ENCODE peak calls at places on chromosomes 2 and 18, in six cellular contexts. One of them, this sample, is unnamed.

GRCh38 chr2:178550352-178550751 is 70.1 kb downstream of the PLEKHA3 start:
- DNase-seq in upper lobe of right lung: no peak
- DNase-seq in OCI-LY7: no peak
- DNase-seq in lower lobe of right lung: no peak
- DNase-seq in coronary artery: no peak
- DNase-seq in cardiac muscle cell: no peak
- DNase-seq in this sample: no peak

GRCh38 chr18:58367425-58368140 is 261.3 kb downstream of the ALPK2 start:
- DNase-seq in upper lobe of right lung: no peak
- DNase-seq in OCI-LY7: no peak
- DNase-seq in lower lobe of right lung: no peak
- DNase-seq in cardiac muscle cell: no peak
- DNase-seq in coronary artery: no peak
- DNase-seq in this sample: no peak

GRCh38 chr2:216666461-216667233 is 28.7 kb downstream of the IGFBP5 start:
- DNase-seq in cardiac muscle cell: peak; percentile 74
- DNase-seq in OCI-LY7: peak; percentile 74
- DNase-seq in lower lobe of right lung: peak; percentile 67
- DNase-seq in upper lobe of right lung: peak; percentile 75
- DNase-seq in coronary artery: no peak
- DNase-seq in this sample: peak; percentile 86

GRCh38 chr18:79918089-79919011 is 33.1 kb downstream of the SLC66A2 start:
- DNase-seq in cardiac muscle cell: no peak
- DNase-seq in upper lobe of right lung: peak; percentile 46
- DNase-seq in coronary artery: peak; percentile 54
- DNase-seq in OCI-LY7: no peak
- DNase-seq in lower lobe of right lung: peak; percentile 34
- DNase-seq in this sample: no peak

GRCh38 chr2:7825591-7826312 is 856.1 kb upstream of the ID2 start:
- DNase-seq in OCI-LY7: no peak
- DNase-seq in lower lobe of right lung: no peak
- DNase-seq in upper lobe of right lung: no peak
- DNase-seq in coronary artery: no peak
- DNase-seq in cardiac muscle cell: no peak
- DNase-seq in this sample: no peak

GRCh38 chr2:209368924-209369323 is 54.9 kb upstream of the MAP2 start:
- DNase-seq in cardiac muscle cell: peak; percentile 60
- DNase-seq in coronary artery: no peak
- DNase-seq in lower lobe of right lung: peak; percentile 72
- DNase-seq in upper lobe of right lung: peak; percentile 78
- DNase-seq in OCI-LY7: no peak
- DNase-seq in this sample: peak; percentile 82

GRCh38 chr2:25312958-25313710 is 28.6 kb downstream of the DNMT3A start:
- DNase-seq in OCI-LY7: no peak
- DNase-seq in lower lobe of right lung: no peak
- DNase-seq in coronary artery: no peak
- DNase-seq in upper lobe of right lung: no peak
- DNase-seq in cardiac muscle cell: no peak
- DNase-seq in this sample: no peak

GRCh38 chr18:25503567-25504081 is 151.7 kb upstream of the ZNF521 start:
- DNase-seq in upper lobe of right lung: no peak
- DNase-seq in coronary artery: peak; percentile 74
- DNase-seq in lower lobe of right lung: no peak
- DNase-seq in cardiac muscle cell: peak; percentile 55
- DNase-seq in OCI-LY7: no peak
- DNase-seq in this sample: peak; percentile 89

GRCh38 chr2:111946294-111947114 is 48.1 kb downstream of the MERTK start:
- DNase-seq in cardiac muscle cell: peak; percentile 25
- DNase-seq in OCI-LY7: no peak
- DNase-seq in lower lobe of right lung: peak; percentile 65
- DNase-seq in upper lobe of right lung: peak; percentile 78
- DNase-seq in coronary artery: no peak
- DNase-seq in this sample: peak; percentile 94

GRCh38 chr2:172234716-172235661 is 132.3 kb upstream of the DLX2 start:
- DNase-seq in cardiac muscle cell: peak; percentile 22
- DNase-seq in OCI-LY7: no peak
- DNase-seq in upper lobe of right lung: no peak
- DNase-seq in lower lobe of right lung: no peak
- DNase-seq in coronary artery: no peak
- DNase-seq in this sample: no peak

GRCh38 chr2:69375494-69376353 is 11.3 kb downstream of the GFPT1 start:
- DNase-seq in cardiac muscle cell: peak; percentile 44
- DNase-seq in upper lobe of right lung: no peak
- DNase-seq in lower lobe of right lung: no peak
- DNase-seq in OCI-LY7: peak; percentile 38
- DNase-seq in coronary artery: no peak
- DNase-seq in this sample: no peak

GRCh38 chr2:144084114-144084661 is 435.7 kb downstream of the ZEB2 start:
- DNase-seq in cardiac muscle cell: no peak
- DNase-seq in lower lobe of right lung: no peak
- DNase-seq in OCI-LY7: no peak
- DNase-seq in upper lobe of right lung: no peak
- DNase-seq in coronary artery: no peak
- DNase-seq in this sample: peak; percentile 80

GRCh38 chr2:239890347-239890746 is 134.8 kb downstream of the NDUFA10 start:
- DNase-seq in upper lobe of right lung: no peak
- DNase-seq in cardiac muscle cell: no peak
- DNase-seq in lower lobe of right lung: no peak
- DNase-seq in coronary artery: peak; percentile 19
- DNase-seq in OCI-LY7: no peak
- DNase-seq in this sample: no peak

GRCh38 chr2:214630402-214631035 is 179.0 kb downstream of the BARD1 start:
- DNase-seq in upper lobe of right lung: no peak
- DNase-seq in lower lobe of right lung: no peak
- DNase-seq in coronary artery: no peak
- DNase-seq in OCI-LY7: no peak
- DNase-seq in cardiac muscle cell: no peak
- DNase-seq in this sample: no peak

GRCh38 chr2:111706481-111707001 is 177.5 kb downstream of the ANAPC1 start:
- DNase-seq in upper lobe of right lung: no peak
- DNase-seq in cardiac muscle cell: no peak
- DNase-seq in OCI-LY7: peak; percentile 79
- DNase-seq in coronary artery: peak; percentile 71
- DNase-seq in lower lobe of right lung: no peak
- DNase-seq in this sample: no peak

GRCh38 chr2:164655336-164655735 is 34.1 kb upstream of the GRB14 start:
- DNase-seq in upper lobe of right lung: no peak
- DNase-seq in coronary artery: no peak
- DNase-seq in OCI-LY7: no peak
- DNase-seq in lower lobe of right lung: no peak
- DNase-seq in cardiac muscle cell: no peak
- DNase-seq in this sample: no peak

GRCh38 chr18:59742325-59743111 is 45.3 kb upstream of the CCBE1 start:
- DNase-seq in OCI-LY7: no peak
- DNase-seq in lower lobe of right lung: peak; percentile 69
- DNase-seq in upper lobe of right lung: peak; percentile 73
- DNase-seq in cardiac muscle cell: peak; percentile 97
- DNase-seq in coronary artery: no peak
- DNase-seq in this sample: peak; percentile 78

GRCh38 chr2:34474646-34475045 is 875.5 kb upstream of the FAM98A start:
- DNase-seq in upper lobe of right lung: no peak
- DNase-seq in lower lobe of right lung: no peak
- DNase-seq in OCI-LY7: no peak
- DNase-seq in coronary artery: no peak
- DNase-seq in cardiac muscle cell: no peak
- DNase-seq in this sample: no peak

GRCh38 chr2:86201951-86202692 is 2.9 kb downstream of the MRPL35 start:
- DNase-seq in lower lobe of right lung: no peak
- DNase-seq in upper lobe of right lung: no peak
- DNase-seq in OCI-LY7: no peak
- DNase-seq in cardiac muscle cell: no peak
- DNase-seq in coronary artery: no peak
- DNase-seq in this sample: no peak

GRCh38 chr2:128282976-128283810 is 35.5 kb downstream of the HS6ST1 start:
- DNase-seq in upper lobe of right lung: peak; percentile 46
- DNase-seq in coronary artery: no peak
- DNase-seq in OCI-LY7: no peak
- DNase-seq in lower lobe of right lung: peak; percentile 44
- DNase-seq in cardiac muscle cell: peak; percentile 37
- DNase-seq in this sample: peak; percentile 28
- TF ChIP-seq CTCF in upper lobe of right lung: peak; percentile 8
- TF ChIP-seq CTCF in coronary artery: no peak
- TF ChIP-seq CTCF in OCI-LY7: no peak
- TF ChIP-seq CTCF in lower lobe of right lung: no peak
- TF ChIP-seq CTCF in cardiac muscle cell: no peak
- TF ChIP-seq CTCF in this sample: no peak

GRCh38 chr2:182229288-182229687 is 197.5 kb downstream of the PDE1A start:
- DNase-seq in coronary artery: no peak
- DNase-seq in lower lobe of right lung: no peak
- DNase-seq in cardiac muscle cell: no peak
- DNase-seq in OCI-LY7: no peak
- DNase-seq in upper lobe of right lung: no peak
- DNase-seq in this sample: peak; percentile 20

GRCh38 chr2:182226807-182227206 is 200.0 kb downstream of the PDE1A start:
- DNase-seq in cardiac muscle cell: no peak
- DNase-seq in coronary artery: no peak
- DNase-seq in upper lobe of right lung: no peak
- DNase-seq in OCI-LY7: no peak
- DNase-seq in lower lobe of right lung: no peak
- DNase-seq in this sample: no peak

GRCh38 chr2:182224669-182225068 is 202.2 kb downstream of the PDE1A start:
- DNase-seq in cardiac muscle cell: no peak
- DNase-seq in lower lobe of right lung: no peak
- DNase-seq in OCI-LY7: no peak
- DNase-seq in upper lobe of right lung: no peak
- DNase-seq in coronary artery: no peak
- DNase-seq in this sample: no peak

GRCh38 chr2:182228073-182228473 is 198.8 kb downstream of the PDE1A start:
- DNase-seq in cardiac muscle cell: no peak
- DNase-seq in lower lobe of right lung: no peak
- DNase-seq in upper lobe of right lung: no peak
- DNase-seq in OCI-LY7: no peak
- DNase-seq in coronary artery: no peak
- DNase-seq in this sample: no peak

DNA sequence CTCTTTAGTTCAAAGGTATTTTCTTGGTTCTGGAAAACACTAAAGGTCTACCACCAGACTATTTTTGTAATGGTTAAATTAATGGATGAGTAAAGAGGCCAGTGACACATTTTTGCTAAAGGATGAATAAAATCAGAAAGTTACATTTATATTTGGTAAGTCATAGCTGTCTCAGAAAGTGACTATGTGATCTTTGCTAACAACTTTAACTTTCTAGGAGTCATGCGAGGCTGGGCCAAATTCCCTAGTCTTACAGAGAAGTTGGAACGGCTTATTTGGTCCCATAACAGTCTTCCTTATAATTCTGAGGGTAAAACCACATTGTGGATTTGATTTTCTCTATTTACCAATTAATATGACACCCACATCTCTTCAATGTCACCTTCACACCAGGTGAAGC is 198.1 kb downstream of the PDE1A start:
- DNase-seq in OCI-LY7: no peak
- DNase-seq in cardiac muscle cell: no peak
- DNase-seq in coronary artery: no peak
- DNase-seq in upper lobe of right lung: no peak
- DNase-seq in lower lobe of right lung: no peak
- DNase-seq in this sample: peak; percentile 19
- H3K4me3 ChIP-seq in OCI-LY7: no peak overlapping the region
- H3K4me3 ChIP-seq in cardiac muscle cell: no peak overlapping the region
- H3K4me3 ChIP-seq in coronary artery: no peak overlapping the region
- H3K4me3 ChIP-seq in upper lobe of right lung: no peak overlapping the region
- H3K4me3 ChIP-seq in lower lobe of right lung: no peak overlapping the region
- H3K4me3 ChIP-seq in this sample: no peak overlapping the region

DNA sequence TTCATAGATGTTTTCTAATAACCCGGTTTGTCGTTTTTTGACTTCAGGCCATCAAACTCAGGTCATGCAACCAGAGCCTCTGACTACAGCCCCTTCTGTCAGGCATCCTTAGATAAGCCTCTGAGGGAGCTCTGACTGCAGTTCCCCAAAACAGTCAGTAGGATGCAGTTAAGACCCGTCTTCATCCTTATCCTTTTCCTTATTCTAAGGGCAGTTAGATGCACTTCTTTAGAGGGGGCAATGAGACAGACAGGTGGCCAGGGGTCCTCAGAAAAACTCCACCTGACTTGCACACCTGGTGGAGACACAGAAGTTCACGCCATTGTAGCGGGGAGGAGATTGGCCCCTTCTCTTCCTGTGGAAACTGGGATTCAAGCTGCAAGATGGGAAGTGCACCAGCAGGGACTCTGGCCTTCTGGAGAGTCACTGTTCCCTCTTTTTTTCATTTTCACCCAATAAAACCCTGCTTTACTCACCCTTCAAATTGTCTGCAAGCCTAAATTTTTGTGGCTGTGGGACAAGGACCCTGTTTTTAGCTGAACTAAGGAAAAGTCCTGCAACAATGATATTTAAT is 104.8 kb upstream of the TFPI start:
- DNase-seq in upper lobe of right lung: no peak
- DNase-seq in coronary artery: no peak
- DNase-seq in cardiac muscle cell: peak; percentile 41
- DNase-seq in OCI-LY7: peak; percentile 1
- DNase-seq in lower lobe of right lung: no peak
- DNase-seq in this sample: peak; percentile 40
- TF ChIP-seq CTCF in upper lobe of right lung: peak; percentile 28
- TF ChIP-seq CTCF in coronary artery: no peak
- TF ChIP-seq CTCF in cardiac muscle cell: peak; percentile 41
- TF ChIP-seq CTCF in OCI-LY7: peak; percentile 12
- TF ChIP-seq CTCF in lower lobe of right lung: peak; percentile 22
- TF ChIP-seq CTCF in this sample: peak; percentile 53

GRCh38 chr2:234490239-234491074 is 6.4 kb downstream of the ARL4C start:
- DNase-seq in lower lobe of right lung: no peak
- DNase-seq in upper lobe of right lung: no peak
- DNase-seq in coronary artery: no peak
- DNase-seq in cardiac muscle cell: no peak
- DNase-seq in OCI-LY7: peak; percentile 38
- DNase-seq in this sample: no peak

GRCh38 chr2:234491897-234492296 is 5.0 kb downstream of the ARL4C start:
- DNase-seq in upper lobe of right lung: no peak
- DNase-seq in coronary artery: no peak
- DNase-seq in lower lobe of right lung: no peak
- DNase-seq in OCI-LY7: no peak
- DNase-seq in cardiac muscle cell: no peak
- DNase-seq in this sample: no peak

GRCh38 chr2:234492687-234493086 is 4.2 kb downstream of the ARL4C start:
- DNase-seq in lower lobe of right lung: no peak
- DNase-seq in cardiac muscle cell: no peak
- DNase-seq in OCI-LY7: no peak
- DNase-seq in upper lobe of right lung: no peak
- DNase-seq in coronary artery: no peak
- DNase-seq in this sample: no peak

GRCh38 chr2:234491281-234491680 is 5.6 kb downstream of the ARL4C start:
- DNase-seq in OCI-LY7: no peak
- DNase-seq in coronary artery: no peak
- DNase-seq in lower lobe of right lung: no peak
- DNase-seq in cardiac muscle cell: no peak
- DNase-seq in upper lobe of right lung: no peak
- DNase-seq in this sample: no peak

DNA sequence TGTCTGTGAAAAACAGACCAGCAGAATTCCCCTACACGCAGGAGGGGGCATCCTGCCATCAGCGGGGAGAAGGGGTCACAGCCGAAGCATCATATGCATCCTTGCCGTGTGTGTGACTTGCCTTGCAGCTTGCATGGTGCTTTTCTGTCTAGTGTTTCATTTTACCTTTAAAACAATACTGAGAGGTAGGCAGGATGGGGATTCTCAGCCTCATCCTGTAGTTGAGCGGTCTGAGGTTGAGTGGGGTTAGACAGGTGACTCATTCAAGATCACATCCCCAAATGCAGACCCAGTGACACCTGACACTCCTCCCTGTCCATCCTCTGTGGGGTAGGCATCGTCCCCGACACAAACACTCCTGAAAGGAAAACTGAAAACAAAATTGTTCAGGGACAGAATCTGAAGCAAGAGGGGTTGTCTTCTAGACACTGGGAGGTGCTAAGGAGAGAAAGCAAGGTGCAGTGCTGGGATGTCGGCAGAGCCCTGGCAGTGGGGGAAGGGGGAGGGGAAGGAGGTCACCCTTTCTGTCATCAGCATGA is 7.9 kb downstream of the ARL4C start:
- DNase-seq in upper lobe of right lung: no peak
- DNase-seq in cardiac muscle cell: no peak
- DNase-seq in lower lobe of right lung: no peak
- DNase-seq in coronary artery: no peak
- DNase-seq in OCI-LY7: peak; percentile 45
- DNase-seq in this sample: no peak
- H3K4me3 ChIP-seq in upper lobe of right lung: no peak overlapping the region
- H3K4me3 ChIP-seq in cardiac muscle cell: no peak overlapping the region
- H3K4me3 ChIP-seq in lower lobe of right lung: no peak overlapping the region
- H3K4me3 ChIP-seq in coronary artery: no peak overlapping the region
- H3K4me3 ChIP-seq in OCI-LY7: peak overlapping the region; percentile 24
- H3K4me3 ChIP-seq in this sample: no peak overlapping the region

This sample was measured in foreskin fibroblast.